ENCODE peak calls at places on chromosome 21, in four cellular contexts. U, H, Y and C are unnamed samples.

GRCh38 chr21:33360281-33360680 is 35.5 kb downstream of the IFNAR1 start:
- DNase-seq in U (no peak), H (no peak), Y (no peak), C (peak; percentile 59)

GRCh38 chr21:16713331-16714114 is 799.3 kb upstream of the CXADR start:
- DNase-seq in Y (no peak), U (no peak), H (no peak), C (peak; percentile 7)

GRCh38 chr21:18178509-18178908 is 66.1 kb upstream of the CHODL start:
- DNase-seq in Y (no peak), H (no peak), U (no peak), C (no peak)

GRCh38 chr21:25421327-25422028 is 185.8 kb downstream of the MRPL39 start:
- DNase-seq in Y (no peak), H (no peak), U (peak; percentile 3), C (peak; percentile 20)

GRCh38 chr21:36929622-36930021 is 36.8 kb downstream of the HLCS start:
- DNase-seq in Y (no peak), H (no peak), U (no peak), C (no peak)

GRCh38 chr21:37208056-37208705 is 59.0 kb downstream of the VPS26C start:
- DNase-seq in Y (peak; percentile 85), H (peak; percentile 91), U (no peak), C (no peak)

GRCh38 chr21:26140185-26140584 is 30.4 kb downstream of the APP start:
- DNase-seq in Y (no peak), H (no peak), U (peak; percentile 99), C (peak; percentile 98)

GRCh38 chr21:32413697-32414578 is 1.4 kb downstream of the EVA1C start:
- DNase-seq in U (no peak), H (no peak), Y (peak; percentile 80), C (peak; percentile 61)

GRCh38 chr21:28822064-28822402 is 170.6 kb downstream of the LTN1 start:
- DNase-seq in U (no peak), H (no peak), Y (no peak), C (no peak)

GRCh38 chr21:36744560-36745231 is 45.8 kb downstream of the SIM2 start:
- DNase-seq in H (no peak), Y (no peak), U (no peak), C (peak; percentile 21)

GRCh38 chr21:8989883-8990325 is 1531.5 kb upstream of the TPTE start:
- DNase-seq in U (no peak), Y (no peak), H (peak; percentile 51), C (peak; percentile 57)

GRCh38 chr21:36602735-36603134 is 96.2 kb upstream of the SIM2 start:
- DNase-seq in U (no peak), H (peak; percentile 18), Y (no peak), C (no peak)

GRCh38 chr21:28775071-28775470 is 217.6 kb downstream of the LTN1 start:
- DNase-seq in Y (no peak), H (no peak), U (no peak), C (no peak)

GRCh38 chr21:18840239-18840638 is 436.7 kb upstream of the TMPRSS15 start:
- DNase-seq in U (no peak), H (no peak), Y (no peak), C (no peak)

GRCh38 chr21:30028537-30028936 is 88.7 kb upstream of the GRIK1 start:
- DNase-seq in H (no peak), Y (no peak), U (no peak), C (no peak)

GRCh38 chr21:20999567-21000169 is 1.5 kb downstream of the NCAM2 start:
- DNase-seq in U (peak; percentile 51), Y (no peak), H (no peak), C (peak; percentile 17)

GRCh38 chr21:17900990-17901385 is 81.8 kb upstream of the C21orf91 start:
- DNase-seq in H (no peak), U (no peak), Y (no peak), C (no peak)

GRCh38 chr21:20882462-20883415 is 115.5 kb upstream of the NCAM2 start:
- DNase-seq in Y (no peak), U (peak; percentile 31), H (no peak), C (no peak)

GRCh38 chr21:32496536-32496935 is 84.0 kb downstream of the EVA1C start:
- DNase-seq in Y (no peak), U (no peak), H (peak; percentile 62), C (no peak)

DNA sequence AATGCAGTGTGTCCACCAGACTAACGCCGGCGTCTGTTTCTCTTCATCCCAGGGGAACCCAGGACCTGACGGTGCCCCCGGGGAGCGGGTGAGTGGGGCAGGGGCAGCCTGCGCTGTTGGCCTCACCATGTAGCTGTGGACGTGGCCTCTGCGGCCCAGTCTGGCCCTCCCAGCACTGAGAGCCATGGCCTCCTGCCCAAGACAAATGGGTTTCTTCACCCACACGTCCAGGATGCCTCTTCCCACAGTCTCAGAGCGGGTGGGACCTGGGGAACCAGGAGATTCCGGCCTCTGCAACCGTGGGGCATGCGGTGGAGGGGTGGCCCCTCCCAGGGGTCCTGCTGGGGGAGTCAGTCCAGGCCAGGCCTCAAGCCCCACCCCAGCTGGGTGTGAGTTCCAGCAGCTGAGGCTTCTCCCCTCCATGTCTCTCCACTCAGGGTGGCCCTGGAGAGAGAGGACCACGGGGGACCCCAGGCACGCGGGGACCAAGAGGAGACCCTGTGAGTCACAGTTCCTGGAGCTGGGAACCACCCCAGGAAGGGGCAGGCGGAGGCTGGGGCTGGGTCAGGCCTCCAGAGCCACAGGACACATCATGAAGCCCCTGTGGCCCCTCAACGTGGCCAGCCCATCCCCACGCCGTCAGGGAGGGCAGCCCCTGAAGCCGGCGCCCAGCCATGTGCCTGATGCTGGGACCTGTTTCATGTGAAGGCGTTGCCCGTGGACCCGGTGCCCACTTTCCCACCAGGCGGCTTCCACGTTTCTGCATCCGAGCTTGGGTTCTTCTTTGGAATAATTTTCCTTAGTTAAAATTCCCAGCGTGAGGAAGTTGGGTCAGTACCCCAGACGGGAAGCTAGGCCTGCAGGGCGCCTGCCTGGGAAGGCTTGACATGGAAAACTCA is 11.0 kb downstream of the COL6A1 start:
- DNase-seq in U (no peak), H (peak; percentile 65), Y (peak; percentile 45), C (no peak)
- H3K4me1 ChIP-seq in U (peaks cover 32% of the 10 kb centered on the region), H (peaks cover 2% of the 10 kb centered on the region), Y (no peaks in the 10 kb centered on the region), C (peaks cover 10% of the 10 kb centered on the region)

DNA sequence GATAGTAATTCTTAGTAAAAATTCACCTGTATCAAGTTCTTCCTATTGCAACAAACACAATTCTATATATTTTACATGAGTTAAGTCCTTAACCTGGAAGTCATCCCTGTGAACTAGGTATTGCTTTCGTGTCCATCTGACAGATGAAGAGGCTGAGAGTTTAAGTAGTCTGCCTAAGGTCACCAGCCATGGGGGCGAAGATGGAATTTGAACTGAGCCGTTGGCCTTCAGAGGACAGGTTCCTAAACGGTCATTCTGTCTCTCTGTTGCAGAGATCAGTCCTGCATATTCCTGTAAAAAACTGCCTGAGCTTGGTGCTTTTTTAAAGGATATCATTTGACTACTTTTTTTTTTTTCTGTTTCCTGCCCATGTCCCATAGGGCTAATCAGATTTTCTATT is 10.2 kb upstream of the POFUT2 start:
- DNase-seq in U (no peak), H (no peak), Y (no peak), C (no peak)
- H3K4me1 ChIP-seq in U (peaks cover 47% of the 10 kb centered on the region), H (peaks cover 21% of the 10 kb centered on the region), Y (peaks cover 61% of the 10 kb centered on the region), C (peaks cover 55% of the 10 kb centered on the region)

DNA sequence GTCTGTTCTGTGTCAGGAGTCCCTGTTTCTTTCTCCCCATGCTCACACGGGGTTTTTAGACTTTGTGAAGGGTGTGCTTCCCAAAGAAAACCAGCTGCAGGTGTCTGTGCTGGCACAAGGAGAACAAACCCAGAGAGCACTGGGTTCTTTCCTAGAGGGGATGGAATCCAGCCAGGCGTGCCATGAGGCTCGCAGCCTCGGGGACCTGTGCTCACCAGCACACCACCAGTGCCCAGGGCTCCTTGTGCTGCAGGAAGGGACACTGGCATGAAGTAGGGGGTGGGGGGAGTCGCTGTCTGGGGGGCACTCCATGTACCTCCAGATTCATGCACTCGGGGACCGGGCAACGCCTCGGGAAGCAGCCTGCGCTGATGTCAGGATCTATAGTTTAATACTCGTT is 57.9 kb downstream of the AGPAT3 start:
- DNase-seq in Y (peak; percentile 23), H (no peak), U (no peak), C (no peak)
- H3K4me1 ChIP-seq in Y (peaks cover 36% of the 10 kb centered on the region), H (no peaks in the 10 kb centered on the region), U (peaks cover 44% of the 10 kb centered on the region), C (peaks cover 10% of the 10 kb centered on the region)

DNA sequence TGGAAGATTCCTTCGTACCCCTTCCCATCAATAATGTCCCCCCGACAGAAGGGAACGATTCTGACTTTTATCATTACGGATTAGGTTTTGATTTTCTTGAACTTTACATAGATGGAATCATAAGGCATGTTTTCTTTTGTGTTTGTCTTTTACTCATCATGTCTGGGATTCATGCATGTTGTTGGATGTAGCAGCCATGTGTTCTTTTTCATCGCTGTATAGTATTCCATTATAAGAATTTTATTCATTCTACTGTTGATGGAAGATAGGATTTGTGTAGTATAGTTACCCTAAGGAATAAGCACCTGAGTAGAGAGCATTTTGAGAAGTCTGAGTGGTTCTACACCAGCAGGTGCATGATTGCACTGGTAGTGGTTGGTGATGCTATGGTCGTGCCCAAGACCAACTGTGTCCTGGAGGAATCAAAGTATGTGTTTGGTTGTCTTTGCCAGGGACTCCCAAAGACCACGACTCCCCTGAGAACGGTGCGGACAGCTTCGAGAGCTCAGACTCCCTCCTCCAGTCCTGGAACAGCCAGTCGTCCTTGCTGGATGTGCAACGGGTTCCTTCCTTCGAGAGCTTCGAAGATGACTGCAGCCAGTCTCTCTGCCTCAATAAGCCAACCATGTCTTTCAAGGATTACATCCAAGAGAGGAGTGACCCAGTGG is 13.5 kb downstream of the ETS2 start:
- DNase-seq in H (no peak), U (no peak), Y (no peak), C (no peak)
- H3K4me1 ChIP-seq in H (peaks cover 19% of the 10 kb centered on the region), U (peaks cover 13% of the 10 kb centered on the region), Y (peaks cover 80% of the 10 kb centered on the region), C (peaks cover 35% of the 10 kb centered on the region)

DNA sequence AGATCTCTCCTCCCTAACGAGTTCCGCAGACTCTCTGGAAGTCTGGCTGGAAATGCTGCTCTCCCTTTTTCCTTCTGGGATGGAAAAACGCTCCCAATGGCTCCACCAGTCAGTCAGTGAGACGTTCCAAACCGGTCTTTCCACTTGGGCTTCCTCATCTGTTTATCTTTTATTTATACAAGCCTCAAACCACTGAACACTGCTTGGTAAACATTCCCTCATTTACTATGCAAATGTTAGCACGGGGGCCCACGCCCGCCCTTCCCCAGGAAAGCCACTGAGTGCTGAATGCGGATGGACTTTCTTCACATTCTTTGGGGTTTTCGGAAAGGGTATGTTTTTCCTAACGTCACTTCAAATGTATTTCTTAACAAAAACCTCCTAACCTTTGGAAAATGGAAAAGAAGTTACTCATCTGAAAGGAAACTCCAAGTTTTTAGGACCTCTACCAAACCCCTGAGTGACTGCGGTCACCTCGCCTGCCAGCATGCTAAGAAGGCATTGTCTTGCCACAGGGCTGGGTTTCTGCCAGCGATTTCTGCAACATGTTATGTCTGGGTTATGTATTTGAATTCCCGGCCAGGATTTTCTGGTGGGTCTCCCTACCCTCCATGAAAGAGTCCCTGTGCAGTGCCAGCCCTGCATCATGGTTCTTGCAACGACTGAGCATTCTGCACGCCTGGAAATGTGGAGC is 14.0 kb upstream of the UMODL1 start:
- DNase-seq in H (peak; percentile 92), U (peak; percentile 98), Y (peak; percentile 78), C (peak; percentile 98)
- H3K4me1 ChIP-seq in H (peaks cover 4% of the 10 kb centered on the region), U (no peaks in the 10 kb centered on the region), Y (peaks cover 54% of the 10 kb centered on the region), C (peaks cover 22% of the 10 kb centered on the region)

DNA sequence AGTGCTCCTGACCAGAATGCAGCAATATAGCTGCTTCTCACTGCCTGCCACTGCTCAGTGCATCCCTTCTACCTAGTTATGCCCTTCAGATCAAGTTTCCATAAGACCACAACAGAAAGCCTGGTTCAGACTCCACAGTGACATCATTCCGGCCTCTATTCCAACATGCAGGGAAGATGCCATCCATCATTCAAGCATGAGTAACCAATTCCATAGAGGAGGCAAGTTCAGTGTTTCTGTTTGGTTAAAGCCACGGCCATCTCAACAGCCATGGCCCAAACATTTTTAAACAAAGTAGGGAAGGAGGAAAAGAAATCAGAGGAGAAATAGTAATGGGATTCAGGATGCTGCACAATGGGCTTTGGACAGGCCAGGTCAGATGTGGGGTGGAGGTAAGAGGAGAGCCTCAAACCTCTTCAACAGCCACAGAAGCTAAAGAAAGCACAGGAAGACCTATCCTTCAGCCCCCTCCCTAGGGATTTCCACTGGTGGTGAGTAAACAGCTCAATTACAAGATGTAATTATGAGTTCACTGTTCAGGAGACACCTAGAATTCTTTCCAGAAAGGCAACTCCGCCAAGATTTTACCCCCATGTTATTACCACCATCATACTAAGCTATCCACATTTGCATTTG is 484.9 kb downstream of the SETD4 start:
- DNase-seq in H (no peak), U (peak; percentile 81), Y (no peak), C (peak; percentile 97)
- H3K4me1 ChIP-seq in H (no peaks in the 10 kb centered on the region), U (peaks cover 5% of the 10 kb centered on the region), Y (no peaks in the 10 kb centered on the region), C (peaks cover 21% of the 10 kb centered on the region)